ENCODE peak calls at places on chromosomes 16 and 17, in five cellular contexts. W, Q, P, B and C are unnamed samples.

GRCh38 chr17:35187481-35187880 is 6.7 kb downstream of the SLC35G3 start:
- DNase-seq in W (no peak), Q (no peak), P (no peak), B (no peak), C (no peak)

GRCh38 chr16:89452241-89452640 is 38.1 kb downstream of the ANKRD11 start:
- DNase-seq in W (no peak), Q (no peak), P (no peak), B (no peak), C (no peak)

GRCh38 chr16:4123617-4124300 is 7.5 kb upstream of the ADCY9 start:
- DNase-seq in W (peak), Q (no peak), P (no peak), B (peak), C (no peak)

GRCh38 chr17:37476431-37477130 is 13.1 kb upstream of the DUSP14 start:
- DNase-seq in W (peak), Q (no peak), P (no peak), B (peak), C (no peak)

GRCh38 chr17:29732613-29733012 is 109.9 kb upstream of the CORO6 start:
- DNase-seq in W (peak), Q (no peak), P (no peak), B (peak), C (no peak)

GRCh38 chr17:40432864-40433528 is 10.3 kb upstream of the IGFBP4 start:
- DNase-seq in W (peak), Q (no peak), P (no peak), B (no peak), C (peak)

GRCh38 chr16:88633684-88634140 is 4.7 kb upstream of the IL17C start:
- DNase-seq in W (peak), Q (no peak), P (peak), B (peak), C (peak)

GRCh38 chr16:88856122-88856827 is 472 bp downstream of the GALNS start:
- DNase-seq in W (no peak), Q (peak), P (peak), B (no peak), C (peak)

GRCh38 chr17:45043813-45044540 is 7.5 kb downstream of the DCAKD start:
- DNase-seq in W (no peak), Q (no peak), P (no peak), B (no peak), C (peak)

GRCh38 chr17:18964018-18964351 is 12.0 kb downstream of the SLC5A10 start:
- DNase-seq in W (no peak), Q (no peak), P (no peak), B (peak), C (no peak)

GRCh38 chr17:61410100-61410551 is 10.5 kb downstream of the TBX2 start:
- DNase-seq in W (no peak), Q (no peak), P (no peak), B (no peak), C (peak)

GRCh38 chr16:85649978-85650863 is 37.1 kb downstream of the GSE1 start:
- DNase-seq in W (no peak), Q (no peak), P (no peak), B (no peak), C (no peak)

GRCh38 chr17:38911081-38911730 is 14.2 kb upstream of the LASP1NB start:
- DNase-seq in W (no peak), Q (no peak), P (no peak), B (no peak), C (peak)

GRCh38 chr17:29740017-29740416 is 117.3 kb upstream of the CORO6 start:
- DNase-seq in W (no peak), Q (peak), P (no peak), B (no peak), C (no peak)

GRCh38 chr16:28930203-28930602 is 1.6 kb upstream of the CD19 start:
- DNase-seq in W (no peak), Q (no peak), P (no peak), B (no peak), C (no peak)

GRCh38 chr17:4593021-4593797 is 8.9 kb downstream of the SMTNL2 start:
- DNase-seq in W (no peak), Q (no peak), P (no peak), B (no peak), C (no peak)

GRCh38 chr17:76273435-76273921 is 8.3 kb downstream of the UBALD2 start:
- DNase-seq in W (peak), Q (no peak), P (no peak), B (no peak), C (no peak)

GRCh38 chr17:17093764-17094163 is 51.5 kb downstream of the MPRIP start:
- DNase-seq in W (no peak), Q (no peak), P (no peak), B (no peak), C (no peak)

GRCh38 chr17:62963296-62963695 is 2.7 kb upstream of the TANC2 start:
- DNase-seq in W (peak), Q (no peak), P (no peak), B (peak), C (no peak)

GRCh38 chr16:10240854-10241613 is 58.8 kb upstream of the GRIN2A start:
- DNase-seq in W (no peak), Q (no peak), P (no peak), B (peak), C (peak)

DNA sequence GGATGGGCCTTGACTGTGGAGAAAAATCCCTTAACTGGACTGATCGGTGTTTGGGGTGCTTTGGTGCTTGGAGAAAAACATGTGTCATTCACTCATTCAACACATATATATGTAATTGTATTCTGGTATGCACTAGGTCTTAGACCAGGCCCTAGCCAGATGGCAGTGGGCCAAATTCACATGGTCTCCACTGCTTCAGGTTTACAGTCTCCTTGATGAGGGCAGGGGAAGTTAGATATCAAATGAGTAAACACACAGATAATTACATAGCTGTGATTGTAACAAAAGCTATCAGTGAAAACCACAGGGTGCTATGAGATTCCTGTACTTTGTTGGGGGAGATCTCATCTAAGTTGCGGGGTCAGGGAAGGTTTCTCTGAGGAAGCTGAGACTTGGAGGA is 78.8 kb downstream of the WWP2 start:
- DNase-seq in W (no peak), Q (no peak), P (no peak), B (no peak), C (no peak)
- H2BK12ac ChIP-seq in W (no peak), Q (no peak), P (no peak), B (no peak), C (no peak)

GRCh38 chr16:56255904-56256303 is 64.6 kb downstream of the GNAO1 start:
- DNase-seq in W (no peak), Q (no peak), P (no peak), B (no peak), C (no peak)
- H2BK12ac ChIP-seq in W (no peak), Q (no peak), P (no peak), B (no peak), C (no peak)

GRCh38 chr16:27386674-27387073 is 15.3 kb upstream of the IL21R start:
- DNase-seq in W (no peak), Q (no peak), P (no peak), B (no peak), C (no peak)
- H2BK12ac ChIP-seq in W (no peak), Q (no peak), P (no peak), B (no peak), C (no peak)

DNA sequence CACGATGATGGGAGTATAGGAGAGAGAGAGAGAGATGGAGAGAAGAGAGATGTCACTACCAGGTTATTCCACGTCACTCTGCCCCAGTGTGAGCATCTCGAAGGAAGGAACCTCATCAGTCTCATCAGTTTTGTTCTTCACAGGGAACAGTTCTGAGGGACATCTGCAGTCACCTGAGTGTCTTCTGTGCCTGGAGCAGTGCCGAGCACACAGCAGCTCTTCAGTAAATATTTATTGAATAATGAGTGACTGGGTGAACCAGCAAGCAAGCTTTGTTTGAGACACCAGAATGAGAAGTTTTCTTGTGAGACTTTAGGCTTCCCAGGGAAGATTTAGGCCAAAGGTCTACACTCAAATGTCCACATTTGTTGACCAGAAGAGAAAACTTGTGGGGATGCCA is 142.4 kb upstream of the IRX3 start:
- DNase-seq in W (no peak), Q (no peak), P (no peak), B (no peak), C (no peak)
- H2BK12ac ChIP-seq in W (no peak), Q (no peak), P (no peak), B (no peak), C (no peak)

DNA sequence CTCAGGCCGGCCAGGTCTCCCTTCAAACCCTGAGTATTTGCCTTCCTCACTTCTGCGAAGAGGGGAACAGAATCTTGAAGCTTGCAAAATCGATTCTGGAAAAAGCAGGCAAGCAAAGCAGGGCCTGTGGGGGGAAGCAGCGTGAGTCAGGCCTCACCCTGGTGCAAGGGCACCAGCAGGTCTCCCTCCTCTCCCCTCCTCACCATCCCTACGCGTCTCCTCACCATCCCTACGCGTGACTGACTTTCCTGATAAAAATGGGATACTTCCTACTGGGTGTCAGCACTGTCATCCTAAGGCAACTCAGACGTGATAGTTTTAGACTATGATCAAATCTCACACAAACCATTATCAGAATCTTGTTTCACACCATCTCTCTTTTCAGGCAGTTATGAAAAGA is 12.1 kb downstream of the CMTM3 start:
- DNase-seq in W (peak), Q (no peak), P (no peak), B (peak), C (no peak)
- H2BK12ac ChIP-seq in W (peak), Q (no peak), P (no peak), B (peak), C (no peak)

GRCh38 chr16:70430667-70431536 is 8.0 kb downstream of the ST3GAL2 start:
- DNase-seq in W (peak), Q (no peak), P (no peak), B (peak), C (peak)

GRCh38 chr16:70432304-70432799 is 6.5 kb downstream of the ST3GAL2 start:
- DNase-seq in W (peak), Q (no peak), P (no peak), B (no peak), C (no peak)

GRCh38 chr16:70429888-70430666 is 8.8 kb downstream of the ST3GAL2 start:
- DNase-seq in W (no peak), Q (no peak), P (no peak), B (no peak), C (no peak)

GRCh38 chr16:70428178-70428998 is 10.5 kb downstream of the ST3GAL2 start:
- DNase-seq in W (peak), Q (no peak), P (peak), B (peak), C (peak)

GRCh38 chr16:70427786-70428177 is 11.1 kb downstream of the ST3GAL2 start:
- DNase-seq in W (no peak), Q (no peak), P (no peak), B (no peak), C (no peak)
- H2BK12ac ChIP-seq in W (no peak), Q (no peak), P (peak), B (peak), C (no peak)

GRCh38 chr16:8660841-8661301 is 13.5 kb upstream of the ABAT start:
- DNase-seq in W (peak), Q (peak), P (peak), B (peak), C (peak)
- H2BK12ac ChIP-seq in W (no peak), Q (no peak), P (no peak), B (no peak), C (no peak)

DNA sequence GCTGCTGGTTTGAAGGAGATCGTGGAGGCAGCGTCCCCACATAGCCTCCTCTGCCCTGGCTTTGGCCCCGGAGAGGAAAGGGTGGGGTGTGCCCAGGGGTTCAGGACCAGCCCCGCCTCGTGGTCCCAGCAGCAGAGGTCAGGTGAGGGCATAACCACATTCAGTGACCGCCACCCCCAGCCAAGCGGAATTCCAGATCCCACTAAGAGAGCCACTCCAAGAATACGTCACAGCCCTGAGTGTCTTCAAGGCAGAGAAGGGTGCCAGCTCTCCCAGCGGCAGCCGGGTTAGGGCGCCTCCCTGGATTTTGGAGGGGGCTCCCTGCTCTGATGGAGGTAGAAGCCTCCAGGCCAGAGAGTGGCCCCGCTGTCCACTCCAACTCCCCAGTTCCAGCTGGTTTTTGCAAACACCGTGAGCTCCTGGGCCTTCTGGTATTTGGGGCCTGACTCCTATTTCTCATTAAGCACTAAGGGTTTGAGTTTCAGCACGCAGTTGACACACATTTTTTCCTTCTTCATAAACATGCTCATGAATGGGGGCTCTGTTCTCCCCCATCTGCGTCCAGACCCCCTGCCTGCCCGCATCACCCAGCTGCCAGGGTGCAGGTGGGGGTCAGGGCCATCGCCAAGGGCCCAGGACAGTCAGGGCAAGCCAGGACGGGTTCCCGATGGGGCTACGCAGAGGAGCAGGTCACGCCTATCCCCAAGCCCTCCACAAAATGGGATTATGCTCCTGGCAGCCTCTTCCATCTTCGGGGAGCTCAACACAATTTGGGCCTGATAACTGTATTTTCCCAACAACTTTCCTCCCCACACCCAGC is 98.4 kb upstream of the PLCG2 start:
- DNase-seq in W (no peak), Q (no peak), P (no peak), B (no peak), C (no peak)
- H2BK12ac ChIP-seq in W (no peak), Q (no peak), P (no peak), B (no peak), C (no peak)